ENCODE peak calls at places on chromosomes 6 and 20, in ten cellular contexts. One of them, this sample, is unnamed. For H3K9me3, the result is how much of the 10 kb centered on the place peaks cover.

GRCh38 chr6:81237226-81237625 is 515.3 kb downstream of the TENT5A start:
- DNase-seq in prostate gland: no peak
- DNase-seq in RWPE2: no peak
- DNase-seq in tibial nerve: no peak
- DNase-seq in GM23248: peak
- DNase-seq in neuronal stem cell: no peak
- DNase-seq in tibial artery: no peak
- DNase-seq in CD8-positive, alpha-beta memory T cell: no peak
- DNase-seq in cardiac muscle cell: no peak
- DNase-seq in CD4-positive, CD25-positive, alpha-beta regulatory T cell: no peak
- DNase-seq in this sample: no peak

GRCh38 chr6:12147557-12148316 is 135.6 kb downstream of the HIVEP1 start:
- DNase-seq in prostate gland: no peak
- DNase-seq in neuronal stem cell: no peak
- DNase-seq in CD4-positive, CD25-positive, alpha-beta regulatory T cell: no peak
- DNase-seq in RWPE2: no peak
- DNase-seq in tibial artery: no peak
- DNase-seq in GM23248: peak
- DNase-seq in CD8-positive, alpha-beta memory T cell: no peak
- DNase-seq in cardiac muscle cell: no peak
- DNase-seq in tibial nerve: no peak
- DNase-seq in this sample: peak

GRCh38 chr6:21033575-21034026 is 499.3 kb downstream of the CDKAL1 start:
- DNase-seq in tibial nerve: peak
- DNase-seq in RWPE2: peak
- DNase-seq in neuronal stem cell: no peak
- DNase-seq in tibial artery: peak
- DNase-seq in cardiac muscle cell: peak
- DNase-seq in prostate gland: peak
- DNase-seq in GM23248: peak
- DNase-seq in CD4-positive, CD25-positive, alpha-beta regulatory T cell: no peak
- DNase-seq in CD8-positive, alpha-beta memory T cell: no peak
- DNase-seq in this sample: peak

GRCh38 chr6:25165817-25166216 is 113.4 kb upstream of the CARMIL1 start:
- DNase-seq in RWPE2: no peak
- DNase-seq in CD4-positive, CD25-positive, alpha-beta regulatory T cell: no peak
- DNase-seq in CD8-positive, alpha-beta memory T cell: no peak
- DNase-seq in neuronal stem cell: no peak
- DNase-seq in cardiac muscle cell: no peak
- DNase-seq in tibial nerve: no peak
- DNase-seq in GM23248: no peak
- DNase-seq in prostate gland: no peak
- DNase-seq in tibial artery: no peak
- DNase-seq in this sample: no peak

GRCh38 chr6:45436544-45437440 is 59.1 kb upstream of the SUPT3H start:
- DNase-seq in CD8-positive, alpha-beta memory T cell: no peak
- DNase-seq in tibial nerve: no peak
- DNase-seq in neuronal stem cell: no peak
- DNase-seq in GM23248: peak
- DNase-seq in RWPE2: no peak
- DNase-seq in cardiac muscle cell: peak
- DNase-seq in CD4-positive, CD25-positive, alpha-beta regulatory T cell: no peak
- DNase-seq in tibial artery: no peak
- DNase-seq in prostate gland: no peak
- DNase-seq in this sample: peak

GRCh38 chr20:33688938-33689424 is 2.8 kb upstream of the E2F1 start:
- DNase-seq in prostate gland: no peak
- DNase-seq in RWPE2: no peak
- DNase-seq in neuronal stem cell: no peak
- DNase-seq in tibial artery: no peak
- DNase-seq in CD8-positive, alpha-beta memory T cell: no peak
- DNase-seq in CD4-positive, CD25-positive, alpha-beta regulatory T cell: no peak
- DNase-seq in GM23248: no peak
- DNase-seq in tibial nerve: no peak
- DNase-seq in cardiac muscle cell: no peak
- DNase-seq in this sample: no peak

GRCh38 chr6:3449750-3450305 is 7.0 kb downstream of the SLC22A23 start:
- DNase-seq in tibial artery: no peak
- DNase-seq in tibial nerve: no peak
- DNase-seq in GM23248: no peak
- DNase-seq in RWPE2: no peak
- DNase-seq in neuronal stem cell: no peak
- DNase-seq in CD4-positive, CD25-positive, alpha-beta regulatory T cell: no peak
- DNase-seq in prostate gland: no peak
- DNase-seq in cardiac muscle cell: no peak
- DNase-seq in CD8-positive, alpha-beta memory T cell: no peak
- DNase-seq in this sample: no peak

GRCh38 chr6:99614430-99615161 is 8.0 kb downstream of the PRDM13 start:
- DNase-seq in tibial nerve: no peak
- DNase-seq in neuronal stem cell: no peak
- DNase-seq in prostate gland: no peak
- DNase-seq in GM23248: peak
- DNase-seq in tibial artery: no peak
- DNase-seq in RWPE2: no peak
- DNase-seq in CD8-positive, alpha-beta memory T cell: no peak
- DNase-seq in cardiac muscle cell: no peak
- DNase-seq in CD4-positive, CD25-positive, alpha-beta regulatory T cell: no peak
- DNase-seq in this sample: no peak

GRCh38 chr6:150681992-150682391 is 82.3 kb downstream of the PLEKHG1 start:
- DNase-seq in CD4-positive, CD25-positive, alpha-beta regulatory T cell: no peak
- DNase-seq in cardiac muscle cell: no peak
- DNase-seq in CD8-positive, alpha-beta memory T cell: no peak
- DNase-seq in GM23248: no peak
- DNase-seq in tibial artery: no peak
- DNase-seq in prostate gland: no peak
- DNase-seq in RWPE2: no peak
- DNase-seq in neuronal stem cell: no peak
- DNase-seq in tibial nerve: no peak
- DNase-seq in this sample: no peak
- H3K9me3 ChIP-seq in CD4-positive, CD25-positive, alpha-beta regulatory T cell: under half
- H3K9me3 ChIP-seq in cardiac muscle cell: under half
- H3K9me3 ChIP-seq in CD8-positive, alpha-beta memory T cell: under half
- H3K9me3 ChIP-seq in GM23248: under half
- H3K9me3 ChIP-seq in tibial artery: under half
- H3K9me3 ChIP-seq in prostate gland: under half
- H3K9me3 ChIP-seq in RWPE2: under half
- H3K9me3 ChIP-seq in neuronal stem cell: under half
- H3K9me3 ChIP-seq in tibial nerve: under half
- H3K9me3 ChIP-seq in this sample: under half

DNA sequence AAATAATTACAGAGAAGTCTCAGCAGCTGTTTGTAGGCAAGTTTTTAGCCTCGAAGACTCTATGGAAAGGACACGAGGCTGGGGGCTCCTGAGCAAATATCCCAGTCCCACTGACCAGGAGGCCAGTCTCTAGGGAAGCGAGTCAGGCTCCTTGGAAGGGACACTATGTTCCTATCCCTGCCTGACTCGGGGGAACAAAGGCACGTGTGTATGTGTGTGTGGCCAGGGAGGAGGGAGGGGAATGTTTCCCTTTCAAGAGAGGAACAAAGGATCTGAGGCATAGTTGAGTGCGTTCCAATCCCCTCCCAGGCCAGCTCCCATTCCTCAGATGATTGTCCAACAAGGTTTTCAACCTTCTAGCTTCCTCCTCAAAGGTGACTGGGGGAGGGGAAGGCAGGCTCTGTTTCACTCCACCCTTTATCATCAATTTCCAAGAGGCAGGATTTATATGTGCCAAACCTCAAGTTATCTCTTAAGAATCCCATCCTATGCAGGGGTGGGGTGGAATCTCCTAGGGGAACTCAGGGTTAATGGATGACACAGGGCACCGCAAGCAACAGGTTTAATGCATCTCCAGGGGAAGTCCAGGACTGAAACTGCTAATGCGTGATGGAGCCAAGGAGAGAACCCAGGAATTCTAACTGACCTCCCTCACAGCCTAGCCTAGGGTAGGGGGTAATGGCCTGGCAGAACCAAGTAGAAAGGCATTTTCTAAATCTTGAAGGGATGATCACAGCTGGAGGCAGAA is 9.9 kb downstream of the BCL2L1 start:
- DNase-seq in CD4-positive, CD25-positive, alpha-beta regulatory T cell: no peak
- DNase-seq in RWPE2: peak
- DNase-seq in GM23248: peak
- DNase-seq in tibial artery: peak
- DNase-seq in prostate gland: peak
- DNase-seq in tibial nerve: peak
- DNase-seq in CD8-positive, alpha-beta memory T cell: no peak
- DNase-seq in neuronal stem cell: peak
- DNase-seq in cardiac muscle cell: peak
- DNase-seq in this sample: peak
- H3K4me3 ChIP-seq in CD4-positive, CD25-positive, alpha-beta regulatory T cell: peak
- H3K4me3 ChIP-seq in RWPE2: no peak
- H3K4me3 ChIP-seq in GM23248: peak
- H3K4me3 ChIP-seq in tibial artery: peak
- H3K4me3 ChIP-seq in prostate gland: peak
- H3K4me3 ChIP-seq in tibial nerve: peak
- H3K4me3 ChIP-seq in CD8-positive, alpha-beta memory T cell: no peak
- H3K4me3 ChIP-seq in neuronal stem cell: no peak
- H3K4me3 ChIP-seq in cardiac muscle cell: no peak
- H3K4me3 ChIP-seq in this sample: peak

GRCh38 chr6:38389875-38390274 is 249.9 kb downstream of the BTBD9 start:
- DNase-seq in prostate gland: no peak
- DNase-seq in CD8-positive, alpha-beta memory T cell: no peak
- DNase-seq in tibial artery: no peak
- DNase-seq in CD4-positive, CD25-positive, alpha-beta regulatory T cell: no peak
- DNase-seq in RWPE2: no peak
- DNase-seq in tibial nerve: no peak
- DNase-seq in neuronal stem cell: no peak
- DNase-seq in GM23248: no peak
- DNase-seq in cardiac muscle cell: no peak
- DNase-seq in this sample: no peak

GRCh38 chr6:38387994-38388393 is 251.7 kb downstream of the BTBD9 start:
- DNase-seq in tibial artery: no peak
- DNase-seq in cardiac muscle cell: peak
- DNase-seq in prostate gland: no peak
- DNase-seq in RWPE2: no peak
- DNase-seq in CD4-positive, CD25-positive, alpha-beta regulatory T cell: no peak
- DNase-seq in tibial nerve: no peak
- DNase-seq in neuronal stem cell: no peak
- DNase-seq in GM23248: peak
- DNase-seq in CD8-positive, alpha-beta memory T cell: no peak
- DNase-seq in this sample: peak

GRCh38 chr6:38393986-38394385 is 245.7 kb downstream of the BTBD9 start:
- DNase-seq in GM23248: no peak
- DNase-seq in CD8-positive, alpha-beta memory T cell: no peak
- DNase-seq in tibial artery: no peak
- DNase-seq in tibial nerve: no peak
- DNase-seq in cardiac muscle cell: no peak
- DNase-seq in prostate gland: no peak
- DNase-seq in neuronal stem cell: no peak
- DNase-seq in CD4-positive, CD25-positive, alpha-beta regulatory T cell: no peak
- DNase-seq in RWPE2: no peak
- DNase-seq in this sample: no peak

GRCh38 chr6:38391909-38392614 is 247.7 kb downstream of the BTBD9 start:
- DNase-seq in tibial nerve: no peak
- DNase-seq in cardiac muscle cell: peak
- DNase-seq in CD4-positive, CD25-positive, alpha-beta regulatory T cell: no peak
- DNase-seq in prostate gland: no peak
- DNase-seq in RWPE2: no peak
- DNase-seq in CD8-positive, alpha-beta memory T cell: no peak
- DNase-seq in GM23248: peak
- DNase-seq in neuronal stem cell: no peak
- DNase-seq in tibial artery: no peak
- DNase-seq in this sample: peak

DNA sequence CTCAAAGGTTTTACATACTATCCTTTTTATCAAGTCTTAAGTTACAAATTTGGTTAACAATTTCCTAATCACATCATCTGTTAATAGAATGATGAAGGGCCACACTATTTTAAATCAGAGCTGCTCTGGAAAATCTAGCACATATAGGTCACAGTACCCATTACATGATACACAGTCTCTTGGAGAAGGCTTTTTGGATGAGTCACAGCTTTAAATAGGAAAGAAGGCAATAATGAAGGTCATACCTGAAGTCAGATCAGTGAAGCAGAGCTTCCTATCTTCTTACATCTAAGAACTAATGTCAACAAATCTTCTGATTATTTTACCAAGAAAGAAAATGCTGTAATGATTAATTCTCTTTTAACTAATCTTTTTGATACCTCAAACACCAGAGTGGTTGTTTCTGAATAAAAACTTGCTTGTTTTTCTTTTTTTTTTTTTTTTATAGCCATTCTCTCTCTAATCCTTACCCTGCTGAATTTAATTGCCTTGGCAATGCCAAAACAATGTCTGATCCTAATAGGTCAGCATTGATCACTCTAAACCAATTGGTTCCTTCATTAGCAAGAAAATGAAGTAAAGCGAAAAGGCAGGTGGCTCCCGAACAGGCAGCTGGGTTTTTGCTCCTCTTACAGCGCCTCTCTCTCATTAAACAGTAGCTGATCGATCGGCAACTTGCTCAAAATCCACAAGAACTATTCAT is 248.4 kb downstream of the BTBD9 start:
- DNase-seq in tibial artery: no peak
- DNase-seq in RWPE2: no peak
- DNase-seq in CD4-positive, CD25-positive, alpha-beta regulatory T cell: no peak
- DNase-seq in neuronal stem cell: no peak
- DNase-seq in tibial nerve: no peak
- DNase-seq in GM23248: peak
- DNase-seq in prostate gland: no peak
- DNase-seq in CD8-positive, alpha-beta memory T cell: no peak
- DNase-seq in cardiac muscle cell: no peak
- DNase-seq in this sample: no peak
- H3K27ac ChIP-seq in tibial artery: no peak
- H3K27ac ChIP-seq in RWPE2: no peak
- H3K27ac ChIP-seq in CD4-positive, CD25-positive, alpha-beta regulatory T cell: no peak
- H3K27ac ChIP-seq in neuronal stem cell: no peak
- H3K27ac ChIP-seq in tibial nerve: no peak
- H3K27ac ChIP-seq in GM23248: no peak
- H3K27ac ChIP-seq in prostate gland: no peak
- H3K27ac ChIP-seq in CD8-positive, alpha-beta memory T cell: no peak
- H3K27ac ChIP-seq in cardiac muscle cell: no peak
- H3K27ac ChIP-seq in this sample: no peak

GRCh38 chr20:15396026-15396425 is 1058.6 kb upstream of the FLRT3 start:
- DNase-seq in GM23248: no peak
- DNase-seq in prostate gland: no peak
- DNase-seq in RWPE2: no peak
- DNase-seq in tibial artery: no peak
- DNase-seq in CD8-positive, alpha-beta memory T cell: no peak
- DNase-seq in CD4-positive, CD25-positive, alpha-beta regulatory T cell: no peak
- DNase-seq in cardiac muscle cell: no peak
- DNase-seq in tibial nerve: no peak
- DNase-seq in neuronal stem cell: no peak
- DNase-seq in this sample: no peak

GRCh38 chr20:15395457-15395856 is 1058.0 kb upstream of the FLRT3 start:
- DNase-seq in cardiac muscle cell: no peak
- DNase-seq in tibial nerve: no peak
- DNase-seq in RWPE2: no peak
- DNase-seq in tibial artery: no peak
- DNase-seq in prostate gland: no peak
- DNase-seq in GM23248: no peak
- DNase-seq in neuronal stem cell: no peak
- DNase-seq in CD4-positive, CD25-positive, alpha-beta regulatory T cell: no peak
- DNase-seq in CD8-positive, alpha-beta memory T cell: no peak
- DNase-seq in this sample: no peak

GRCh38 chr20:15399781-15400180 is 1062.4 kb upstream of the FLRT3 start:
- DNase-seq in GM23248: no peak
- DNase-seq in CD4-positive, CD25-positive, alpha-beta regulatory T cell: no peak
- DNase-seq in RWPE2: no peak
- DNase-seq in cardiac muscle cell: no peak
- DNase-seq in tibial nerve: no peak
- DNase-seq in neuronal stem cell: no peak
- DNase-seq in prostate gland: no peak
- DNase-seq in tibial artery: no peak
- DNase-seq in CD8-positive, alpha-beta memory T cell: no peak
- DNase-seq in this sample: no peak

DNA sequence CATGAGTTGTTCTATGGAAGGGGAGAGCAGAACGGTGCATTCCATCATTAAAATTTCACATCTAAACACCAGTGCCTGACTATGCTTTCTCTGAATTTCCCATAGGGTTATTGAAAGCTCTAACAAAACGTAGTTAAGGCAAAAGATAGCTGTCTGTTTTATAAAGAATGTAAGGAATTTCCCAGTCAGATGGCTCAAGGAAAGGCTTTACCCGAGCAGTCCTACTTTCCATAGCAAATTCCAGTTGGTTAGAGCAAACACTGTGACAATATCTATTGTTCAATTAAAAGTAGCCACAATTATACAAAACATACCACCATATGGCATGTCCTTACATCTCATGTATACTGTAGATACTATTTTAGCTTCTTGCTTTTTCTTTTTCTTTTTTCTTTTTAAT is 1059.5 kb upstream of the FLRT3 start:
- DNase-seq in cardiac muscle cell: no peak
- DNase-seq in tibial nerve: no peak
- DNase-seq in RWPE2: no peak
- DNase-seq in prostate gland: no peak
- DNase-seq in CD4-positive, CD25-positive, alpha-beta regulatory T cell: no peak
- DNase-seq in tibial artery: no peak
- DNase-seq in GM23248: no peak
- DNase-seq in CD8-positive, alpha-beta memory T cell: no peak
- DNase-seq in neuronal stem cell: no peak
- DNase-seq in this sample: no peak
- H3K9me3 ChIP-seq in cardiac muscle cell: under half
- H3K9me3 ChIP-seq in tibial nerve: under half
- H3K9me3 ChIP-seq in RWPE2: under half
- H3K9me3 ChIP-seq in prostate gland: under half
- H3K9me3 ChIP-seq in CD4-positive, CD25-positive, alpha-beta regulatory T cell: under half
- H3K9me3 ChIP-seq in tibial artery: under half
- H3K9me3 ChIP-seq in GM23248: under half
- H3K9me3 ChIP-seq in CD8-positive, alpha-beta memory T cell: under half
- H3K9me3 ChIP-seq in neuronal stem cell: under half
- H3K9me3 ChIP-seq in this sample: under half